ENCODE peak calls at places on chromosome 4, in six cellular contexts. C is heart right ventricle, N is H9, S is SJSA1, W is neuronal stem cell, L is right atrium auricular region. R is an unnamed sample.

GRCh38 chr4:100841911-100842310 is 324.1 kb upstream of the EMCN start:
- DNase-seq in C (no peak), N (no peak), S (no peak), W (no peak), L (no peak), R (no peak)

GRCh38 chr4:144754562-144755410 is 108.8 kb downstream of the HHIP start:
- DNase-seq in C (no peak), N (peak), S (no peak), W (no peak), L (no peak), R (peak)

GRCh38 chr4:11843340-11843739 is 414.6 kb upstream of the HS3ST1 start:
- DNase-seq in C (no peak), N (no peak), S (no peak), W (no peak), L (no peak), R (no peak)

GRCh38 chr4:26609868-26610267 is 26.0 kb downstream of the TBC1D19 start:
- DNase-seq in C (no peak), N (no peak), S (no peak), W (no peak), L (no peak), R (no peak)

GRCh38 chr4:36392916-36393315 is 111.5 kb downstream of the DTHD1 start:
- DNase-seq in C (no peak), N (no peak), S (no peak), W (no peak), L (no peak), R (no peak)

GRCh38 chr4:158051401-158052235 is 121.2 kb downstream of the GASK1B start:
- DNase-seq in C (no peak), N (no peak), S (no peak), W (no peak), L (no peak), R (no peak)

GRCh38 chr4:175542787-175543186 is 269.3 kb downstream of the GPM6A start:
- DNase-seq in C (no peak), N (no peak), S (no peak), W (no peak), L (no peak), R (no peak)

GRCh38 chr4:118367872-118368271 is 15.1 kb upstream of the PRSS12 start:
- DNase-seq in C (no peak), N (no peak), S (no peak), W (no peak), L (no peak), R (no peak)

GRCh38 chr4:94407846-94408245 is 43.9 kb upstream of the PDLIM5 start:
- DNase-seq in C (no peak), N (no peak), S (no peak), W (no peak), L (no peak), R (no peak)

GRCh38 chr4:57037982-57038604 is 59.4 kb downstream of the POLR2B start:
- DNase-seq in C (peak), N (peak), S (peak), W (peak), L (no peak), R (no peak)

GRCh38 chr4:117796677-117797076 is 237.6 kb upstream of the NDST3 start:
- DNase-seq in C (no peak), N (no peak), S (no peak), W (no peak), L (no peak), R (no peak)

GRCh38 chr4:7324651-7325121 is 110.0 kb downstream of the PSAPL1 start:
- DNase-seq in C (no peak), N (no peak), S (no peak), W (no peak), L (no peak), R (no peak)

GRCh38 chr4:123990310-123990709 is 593.7 kb downstream of the SPRY1 start:
- DNase-seq in C (no peak), N (no peak), S (no peak), W (no peak), L (no peak), R (no peak)

GRCh38 chr4:157607996-157608395 is 387.5 kb downstream of the GRIA2 start:
- DNase-seq in C (no peak), N (no peak), S (no peak), W (no peak), L (no peak), R (no peak)

GRCh38 chr4:40333921-40334352 is 1.2 kb upstream of the CHRNA9 start:
- DNase-seq in C (no peak), N (no peak), S (no peak), W (no peak), L (no peak), R (no peak)

GRCh38 chr4:81896936-81897335 is 425.2 kb upstream of the RASGEF1B start:
- DNase-seq in C (no peak), N (no peak), S (no peak), W (no peak), L (no peak), R (no peak)

GRCh38 chr4:30269850-30270249 is 450.3 kb upstream of the PCDH7 start:
- DNase-seq in C (no peak), N (no peak), S (no peak), W (no peak), L (no peak), R (no peak)

R was measured in GM12891.